ENCODE peak calls at places on chromosomes 2 and 18, in nine cellular contexts. S is NCI-H774; R is stimulated activated CD8-positive, alpha-beta memory T cell treated with anti-CD3 and anti-CD28 coated beads, Interleukin-15, amount 100 ng/mL, for 24 hours; V is CD8-positive, alpha-beta T cell; C is smooth muscle cell of the brain vasculature; U is T-cell; F is amygdala; P is iPS-NIHi11; X is NCI-H526. E is an unnamed sample.

GRCh38 chr2:74249406-74250122 is 51.1 kb downstream of the MTHFD2 start:
- DNase-seq in S (no peak), R (no peak), V (no peak), C (no peak), U (no peak), F (no peak), P (no peak), X (no peak), E (no peak)

GRCh38 chr2:9249036-9249800 is 42.6 kb downstream of the ASAP2 start:
- DNase-seq in S (no peak), R (no peak), V (no peak), C (no peak), U (no peak), F (no peak), P (no peak), X (no peak), E (no peak)

GRCh38 chr2:134217924-134218323 is 35.9 kb upstream of the MGAT5 start:
- DNase-seq in S (no peak), R (no peak), V (no peak), C (no peak), U (no peak), F (no peak), P (no peak), X (no peak), E (no peak)

GRCh38 chr2:168851674-168852320 is 38.4 kb downstream of the SPC25 start:
- DNase-seq in S (no peak), R (no peak), V (no peak), C (peak), U (no peak), F (no peak), P (no peak), X (no peak), E (no peak)

GRCh38 chr2:72744049-72744448 is 81.8 kb downstream of the EXOC6B start:
- DNase-seq in S (no peak), R (no peak), V (no peak), C (no peak), U (no peak), F (no peak), P (no peak), X (no peak), E (no peak)

GRCh38 chr2:219643788-219644398 is 16.5 kb downstream of the SLC4A3 start:
- DNase-seq in S (no peak), R (no peak), V (no peak), C (no peak), U (no peak), F (no peak), P (no peak), X (no peak), E (no peak)

GRCh38 chr18:3824101-3824500 is 374.1 kb downstream of the TGIF1 start:
- DNase-seq in S (no peak), R (no peak), V (no peak), C (no peak), U (no peak), F (no peak), P (no peak), X (no peak), E (no peak)

GRCh38 chr2:241034490-241035141 is 36.2 kb downstream of the SNED1 start:
- DNase-seq in S (no peak), R (no peak), V (no peak), C (no peak), U (no peak), F (no peak), P (no peak), X (no peak), E (no peak)

GRCh38 chr2:9288681-9289338 is 82.2 kb downstream of the ASAP2 start:
- DNase-seq in S (no peak), R (no peak), V (no peak), C (no peak), U (no peak), F (no peak), P (peak), X (no peak), E (no peak)

GRCh38 chr2:196335238-196335637 is 163.9 kb upstream of the STK17B start:
- DNase-seq in S (no peak), R (no peak), V (no peak), C (no peak), U (no peak), F (peak), P (peak), X (no peak), E (no peak)

GRCh38 chr2:236551843-236552542 is 17.6 kb upstream of the ACKR3 start:
- DNase-seq in S (no peak), R (no peak), V (no peak), C (no peak), U (no peak), F (no peak), P (peak), X (no peak), E (no peak)

GRCh38 chr2:31235504-31235902 is 1.6 kb downstream of the EHD3 start:
- DNase-seq in S (no peak), R (no peak), V (no peak), C (peak), U (no peak), F (no peak), P (no peak), X (no peak), E (no peak)

GRCh38 chr2:189522435-189523151 is 58.0 kb downstream of the SLC40A1 start:
- DNase-seq in S (no peak), R (no peak), V (no peak), C (no peak), U (no peak), F (no peak), P (no peak), X (peak), E (no peak)

GRCh38 chr18:51054764-51055163 is 24.8 kb downstream of the SMAD4 start:
- DNase-seq in S (no peak), R (no peak), V (no peak), C (no peak), U (no peak), F (no peak), P (no peak), X (no peak), E (no peak)

GRCh38 chr2:232897971-232898408 is 27.9 kb downstream of the SNORC start:
- DNase-seq in S (no peak), R (no peak), V (no peak), C (no peak), U (no peak), F (no peak), P (no peak), X (no peak), E (no peak)

GRCh38 chr2:26363323-26363722 is 16.7 kb upstream of the ADGRF3 start:
- DNase-seq in S (no peak), R (no peak), V (no peak), C (no peak), U (no peak), F (no peak), P (no peak), X (no peak), E (no peak)

GRCh38 chr2:208502288-208502687 is 95.7 kb downstream of the PTH2R start:
- DNase-seq in S (no peak), R (no peak), V (no peak), C (no peak), U (no peak), F (no peak), P (no peak), X (no peak), E (no peak)

GRCh38 chr2:25722224-25722623 is 48.8 kb upstream of the DTNB start:
- DNase-seq in S (no peak), R (no peak), V (no peak), C (no peak), U (no peak), F (no peak), P (no peak), X (no peak), E (no peak)

GRCh38 chr18:21757833-21758232 is 17.2 kb downstream of the MIB1 start:
- DNase-seq in S (no peak), R (no peak), V (no peak), C (no peak), U (no peak), F (no peak), P (no peak), X (no peak), E (no peak)

GRCh38 chr2:109715302-109715937 is 78.7 kb upstream of the RGPD5 start:
- DNase-seq in S (no peak), R (no peak), V (no peak), C (no peak), U (no peak), F (no peak), P (no peak), X (no peak), E (no peak)

GRCh38 chr2:20103514-20103913 is 52.1 kb upstream of the LAPTM4A start:
- DNase-seq in S (no peak), R (no peak), V (no peak), C (no peak), U (no peak), F (no peak), P (no peak), X (no peak), E (no peak)

GRCh38 chr2:121210691-121211090 is 74.3 kb downstream of the TFCP2L1 start:
- DNase-seq in S (no peak), R (no peak), V (no peak), C (no peak), U (no peak), F (no peak), P (no peak), X (no peak), E (no peak)

GRCh38 chr2:96927420-96928171 is 57.7 kb upstream of the SEMA4C start:
- DNase-seq in S (peak), R (no peak), V (no peak), C (no peak), U (no peak), F (peak), P (no peak), X (peak), E (peak)

GRCh38 chr18:59783138-59783537 is 85.9 kb upstream of the CCBE1 start:
- DNase-seq in S (no peak), R (no peak), V (no peak), C (no peak), U (no peak), F (peak), P (peak), X (peak), E (no peak)

GRCh38 chr2:219634171-219634940 is 6.9 kb downstream of the SLC4A3 start:
- DNase-seq in S (no peak), R (no peak), V (no peak), C (no peak), U (no peak), F (no peak), P (no peak), X (no peak), E (no peak)

GRCh38 chr18:2955966-2956521 is 56.9 kb downstream of the LPIN2 start:
- DNase-seq in S (no peak), R (no peak), V (no peak), C (no peak), U (no peak), F (no peak), P (no peak), X (no peak), E (no peak)

GRCh38 chr18:26488417-26489009 is 59.8 kb downstream of the KCTD1 start:
- DNase-seq in S (no peak), R (no peak), V (no peak), C (no peak), U (no peak), F (no peak), P (no peak), X (no peak), E (no peak)

GRCh38 chr18:41992066-41992465 is 37.0 kb downstream of the PIK3C3 start:
- DNase-seq in S (no peak), R (no peak), V (no peak), C (no peak), U (no peak), F (no peak), P (no peak), X (no peak), E (no peak)

GRCh38 chr2:241007880-241008710 is 9.7 kb downstream of the SNED1 start:
- DNase-seq in S (no peak), R (no peak), V (no peak), C (no peak), U (no peak), F (no peak), P (no peak), X (no peak), E (no peak)